ENCODE peak calls at places on chromosome 5, in eight cellular contexts. F is HCEC 1CT, X is amniotic stem cell, L is NAMALWA, M is ACHN, T is NCI-H2171, N is RWPE1, A is DMS 273 treated with DMSO at 0.1 percent for 48 hours. V is an unnamed sample.

GRCh38 chr5:162785673-162786072 is 651.7 kb upstream of the CCNG1 start:
- DNase-seq in X (no peak), N (no peak), T (no peak), M (no peak), L (no peak), A (no peak), F (no peak), V (no peak)

GRCh38 chr5:41908374-41909079 is 4.4 kb downstream of the RIMOC1 start:
- DNase-seq in N (no peak), M (peak), T (no peak), X (no peak), A (no peak), L (no peak), F (peak), V (no peak)

GRCh38 chr5:59256331-59256730 is 637.2 kb downstream of the PDE4D start:
- DNase-seq in X (no peak), F (no peak), L (no peak), N (no peak), A (no peak), T (no peak), M (no peak), V (no peak)

GRCh38 chr5:42992035-42992570 is 48.0 kb downstream of the ANXA2R start:
- DNase-seq in L (no peak), T (peak), A (no peak), N (no peak), X (peak), F (peak), M (no peak), V (no peak)

GRCh38 chr5:128765448-128766061 is 199.7 kb upstream of the SLC27A6 start:
- DNase-seq in A (no peak), F (no peak), L (no peak), N (no peak), X (no peak), M (no peak), T (no peak), V (no peak)

GRCh38 chr5:66425842-66426241 is 170.4 kb upstream of the MAST4 start:
- DNase-seq in M (no peak), L (no peak), F (no peak), N (no peak), X (no peak), A (no peak), T (no peak), V (no peak)

GRCh38 chr5:125209650-125210049 is 463.2 kb upstream of the ZNF608 start:
- DNase-seq in L (no peak), M (no peak), A (peak), X (no peak), F (no peak), T (no peak), N (no peak), V (no peak)

GRCh38 chr5:167587768-167588167 is 703.7 kb upstream of the WWC1 start:
- DNase-seq in L (no peak), X (no peak), N (peak), A (no peak), F (peak), T (peak), M (peak), V (peak)

GRCh38 chr5:159202151-159202550 is 7.2 kb downstream of the RNF145 start:
- DNase-seq in X (no peak), A (no peak), M (no peak), N (no peak), F (no peak), L (no peak), T (no peak), V (no peak)

GRCh38 chr5:149810856-149811255 is 80.7 kb downstream of the PPARGC1B start:
- DNase-seq in M (no peak), N (no peak), T (no peak), F (no peak), A (no peak), X (no peak), L (no peak), V (no peak)

GRCh38 chr5:143629871-143630658 is 181.9 kb upstream of the HMHB1 start:
- DNase-seq in X (no peak), A (no peak), F (peak), T (no peak), N (no peak), M (peak), L (no peak), V (no peak)

GRCh38 chr5:111697881-111698757 is 58.9 kb downstream of the NREP start:
- DNase-seq in X (no peak), A (peak), N (no peak), F (peak), M (no peak), T (no peak), L (no peak), V (no peak)

GRCh38 chr5:114339108-114339507 is 22.8 kb upstream of the KCNN2 start:
- DNase-seq in X (no peak), T (no peak), L (no peak), M (no peak), F (no peak), A (no peak), N (no peak), V (no peak)

GRCh38 chr5:158265931-158266710 is 407.2 kb upstream of the CLINT1 start:
- DNase-seq in M (no peak), A (no peak), T (no peak), L (no peak), N (no peak), F (no peak), X (no peak), V (no peak)

GRCh38 chr5:39225405-39226099 is 6.2 kb upstream of the FYB1 start:
- DNase-seq in L (no peak), T (no peak), N (no peak), A (no peak), F (no peak), X (no peak), M (no peak), V (no peak)

GRCh38 chr5:10761842-10762165 is 770 bp upstream of the DAP start:
- DNase-seq in F (no peak), X (no peak), M (no peak), A (no peak), T (no peak), N (no peak), L (no peak), V (no peak)

GRCh38 chr5:167639213-167639612 is 652.2 kb upstream of the WWC1 start:
- DNase-seq in A (no peak), M (no peak), N (no peak), L (no peak), T (no peak), F (peak), X (no peak), V (no peak)

GRCh38 chr5:38616061-38616460 is 59.6 kb upstream of the LIFR start:
- DNase-seq in X (no peak), T (no peak), M (no peak), L (no peak), F (no peak), N (no peak), A (no peak), V (no peak)

GRCh38 chr5:54363669-54364068 is 53.3 kb upstream of the ARL15 start:
- DNase-seq in L (no peak), A (no peak), T (no peak), F (peak), X (no peak), M (no peak), N (peak), V (no peak)

GRCh38 chr5:140349244-140349643 is 2.8 kb upstream of the HBEGF start:
- DNase-seq in N (no peak), X (no peak), A (no peak), T (no peak), F (peak), L (no peak), M (peak), V (no peak)